ENCODE peak calls at places on chromosomes 1 and 21, in eight cellular contexts. G is activated naive CD4-positive, alpha-beta T cell treated with Interleukin-2 at 50 U/mL for 16 hours; D is H54; A is transverse colon; U is stimulated activated naive CD4-positive, alpha-beta T cell; W is NCI-H2171 treated with DMSO at 0.1 percent for 48 hours; F is hepatocyte; E is astrocyte of the cerebellum. R is an unnamed sample.

GRCh38 chr1:218996362-218996761 is 177.3 kb upstream of the LYPLAL1 start:
- DNase-seq in E (no peak), U (no peak), F (no peak), A (no peak), G (no peak), W (no peak), D (no peak), R (no peak)

GRCh38 chr1:77220687-77221463 is 1.6 kb upstream of the PIGK start:
- DNase-seq in A (no peak), F (no peak), W (no peak), G (no peak), U (no peak), D (no peak), E (no peak), R (no peak)

GRCh38 chr1:165424454-165425283 is 20.3 kb downstream of the RXRG start:
- DNase-seq in U (peak), D (no peak), F (no peak), G (no peak), A (no peak), W (no peak), E (no peak), R (no peak)

GRCh38 chr1:209675567-209676154 is 449 bp downstream of the G0S2 start:
- DNase-seq in W (no peak), D (no peak), A (peak), F (peak), U (peak), E (no peak), G (no peak), R (peak)

GRCh38 chr1:76247261-76247852 is 172.8 kb downstream of the ST6GALNAC3 start:
- DNase-seq in A (no peak), F (peak), D (no peak), E (no peak), G (no peak), U (no peak), W (no peak), R (no peak)

GRCh38 chr1:241607497-241607896 is 32.7 kb downstream of the CHML start:
- DNase-seq in F (no peak), W (no peak), A (no peak), E (no peak), G (no peak), D (no peak), U (no peak), R (no peak)

GRCh38 chr1:205454903-205455335 is 926 bp downstream of the BLACAT1 start:
- DNase-seq in E (no peak), G (no peak), U (no peak), F (no peak), D (no peak), W (no peak), A (no peak), R (no peak)

GRCh38 chr21:37446552-37446951 is 80.0 kb downstream of the DYRK1A start:
- DNase-seq in G (no peak), D (no peak), U (no peak), A (no peak), E (no peak), W (no peak), F (no peak), R (no peak)